ENCODE peak calls at places on chromosome 6, in four cellular contexts. N, U, V and W are unnamed samples.

GRCh38 chr6:158047120-158047518 is 65.5 kb downstream of the SYNJ2 start:
- DNase-seq in N (peak), U (no peak), V (no peak), W (no peak)

GRCh38 chr6:43627008-43627825 is 1.8 kb downstream of the GTPBP2 start:
- DNase-seq in N (peak), U (peak), V (no peak), W (peak)

GRCh38 chr6:157551041-157551832 is 170.2 kb downstream of the ZDHHC14 start:
- DNase-seq in N (no peak), U (no peak), V (no peak), W (no peak)

GRCh38 chr6:43744490-43744889 is 25.5 kb upstream of the VEGFA start:
- DNase-seq in N (no peak), U (no peak), V (no peak), W (no peak)

GRCh38 chr6:156857573-156857972 is 80.4 kb downstream of the ARID1B start:
- DNase-seq in N (peak), U (no peak), V (no peak), W (no peak)

GRCh38 chr6:166162599-166163342 is 4.9 kb downstream of the TBXT start:
- DNase-seq in N (no peak), U (no peak), V (no peak), W (no peak)

GRCh38 chr6:139109558-139109957 is 25.3 kb upstream of the HECA start:
- DNase-seq in N (peak), U (peak), V (no peak), W (no peak)

GRCh38 chr6:138468320-138469015 is 30.8 kb downstream of the NHSL1 start:
- DNase-seq in N (peak), U (no peak), V (no peak), W (peak)